ENCODE peak calls at places on chromosomes 16 and 17, in five cellular contexts. One of them, this sample, is unnamed.

GRCh38 chr16:88353691-88354090 is 29.1 kb upstream of the ZNF469 start:
- DNase-seq in brain microvascular endothelial cell: no peak
- DNase-seq in natural killer cell: no peak
- DNase-seq in OCI-LY7: no peak
- DNase-seq in bronchial epithelial cell: no peak
- DNase-seq in this sample: no peak

GRCh38 chr16:69123894-69124293 is 8.5 kb downstream of the CHTF8 start:
- DNase-seq in brain microvascular endothelial cell: peak; percentile 46
- DNase-seq in natural killer cell: peak; percentile 51
- DNase-seq in OCI-LY7: peak; percentile 77
- DNase-seq in bronchial epithelial cell: peak; percentile 59
- DNase-seq in this sample: peak; percentile 58

GRCh38 chr17:64262422-64263260 is at the start of gene TEX2:
- DNase-seq in brain microvascular endothelial cell: no peak
- DNase-seq in natural killer cell: peak; percentile 52
- DNase-seq in OCI-LY7: peak; percentile 53
- DNase-seq in bronchial epithelial cell: no peak
- DNase-seq in this sample: no peak

GRCh38 chr16:79009911-79010310 is 590.6 kb downstream of the MAF start:
- DNase-seq in brain microvascular endothelial cell: no peak
- DNase-seq in natural killer cell: no peak
- DNase-seq in OCI-LY7: no peak
- DNase-seq in bronchial epithelial cell: no peak
- DNase-seq in this sample: no peak

GRCh38 chr16:56608876-56609462 is 585 bp downstream of the MT2A start:
- DNase-seq in brain microvascular endothelial cell: no peak
- DNase-seq in natural killer cell: peak; percentile 18
- DNase-seq in OCI-LY7: no peak
- DNase-seq in bronchial epithelial cell: peak; percentile 7
- DNase-seq in this sample: no peak

GRCh38 chr17:78974635-78975591 is 4.8 kb downstream of the LGALS3BP start:
- DNase-seq in brain microvascular endothelial cell: peak; percentile 68
- DNase-seq in natural killer cell: no peak
- DNase-seq in OCI-LY7: peak; percentile 78
- DNase-seq in bronchial epithelial cell: peak; percentile 77
- DNase-seq in this sample: no peak

GRCh38 chr16:55152875-55153390 is 171.1 kb upstream of the IRX6 start:
- DNase-seq in brain microvascular endothelial cell: no peak
- DNase-seq in natural killer cell: no peak
- DNase-seq in OCI-LY7: no peak
- DNase-seq in bronchial epithelial cell: peak; percentile 17
- DNase-seq in this sample: no peak

GRCh38 chr16:53115047-53115446 is 60.3 kb downstream of the CHD9 start:
- DNase-seq in brain microvascular endothelial cell: no peak
- DNase-seq in natural killer cell: no peak
- DNase-seq in OCI-LY7: no peak
- DNase-seq in bronchial epithelial cell: peak; percentile 62
- DNase-seq in this sample: no peak

GRCh38 chr17:4939554-4939803 is 367 bp downstream of the SLC25A11 start:
- DNase-seq in brain microvascular endothelial cell: no peak
- DNase-seq in natural killer cell: no peak
- DNase-seq in OCI-LY7: no peak
- DNase-seq in bronchial epithelial cell: no peak
- DNase-seq in this sample: no peak

GRCh38 chr17:9115446-9116265 is 94.3 kb downstream of the NTN1 start:
- DNase-seq in brain microvascular endothelial cell: peak; percentile 36
- DNase-seq in natural killer cell: no peak
- DNase-seq in OCI-LY7: no peak
- DNase-seq in bronchial epithelial cell: peak; percentile 32
- DNase-seq in this sample: peak; percentile 57

GRCh38 chr16:69941251-69942098 is 9.7 kb upstream of the CLEC18A start:
- DNase-seq in brain microvascular endothelial cell: no peak
- DNase-seq in natural killer cell: no peak
- DNase-seq in OCI-LY7: no peak
- DNase-seq in bronchial epithelial cell: no peak
- DNase-seq in this sample: no peak

GRCh38 chr17:50681260-50682200 is 26.2 kb downstream of the ANKRD40 start:
- DNase-seq in brain microvascular endothelial cell: peak; percentile 74
- DNase-seq in natural killer cell: no peak
- DNase-seq in OCI-LY7: no peak
- DNase-seq in bronchial epithelial cell: peak; percentile 63
- DNase-seq in this sample: peak; percentile 60

GRCh38 chr16:20894388-20894787 is 5.8 kb downstream of the DCUN1D3 start:
- DNase-seq in brain microvascular endothelial cell: no peak
- DNase-seq in natural killer cell: no peak
- DNase-seq in OCI-LY7: no peak
- DNase-seq in bronchial epithelial cell: no peak
- DNase-seq in this sample: no peak

GRCh38 chr17:14474591-14474990 is 173.7 kb downstream of the HS3ST3B1 start:
- DNase-seq in brain microvascular endothelial cell: no peak
- DNase-seq in natural killer cell: no peak
- DNase-seq in OCI-LY7: no peak
- DNase-seq in bronchial epithelial cell: peak; percentile 20
- DNase-seq in this sample: no peak

GRCh38 chr17:17539591-17539990 is 43.4 kb upstream of the RASD1 start:
- DNase-seq in brain microvascular endothelial cell: no peak
- DNase-seq in natural killer cell: no peak
- DNase-seq in OCI-LY7: no peak
- DNase-seq in bronchial epithelial cell: no peak
- DNase-seq in this sample: no peak

GRCh38 chr17:59425085-59425901 is 93.8 kb downstream of the YPEL2 start:
- DNase-seq in brain microvascular endothelial cell: peak; percentile 63
- DNase-seq in natural killer cell: no peak
- DNase-seq in OCI-LY7: no peak
- DNase-seq in bronchial epithelial cell: no peak
- DNase-seq in this sample: peak; percentile 55

GRCh38 chr17:63476857-63477470 is at the start of gene ACE:
- DNase-seq in brain microvascular endothelial cell: no peak
- DNase-seq in natural killer cell: no peak
- DNase-seq in OCI-LY7: peak; percentile 82
- DNase-seq in bronchial epithelial cell: no peak
- DNase-seq in this sample: peak; percentile 55

GRCh38 chr16:77564791-77565390 is 130.1 kb upstream of the ADAMTS18 start:
- DNase-seq in brain microvascular endothelial cell: peak; percentile 57
- DNase-seq in natural killer cell: no peak
- DNase-seq in OCI-LY7: no peak
- DNase-seq in bronchial epithelial cell: no peak
- DNase-seq in this sample: no peak

GRCh38 chr17:83053021-83053778 is 26.2 kb upstream of the METRNL start:
- DNase-seq in brain microvascular endothelial cell: no peak
- DNase-seq in natural killer cell: peak; percentile 16
- DNase-seq in OCI-LY7: no peak
- DNase-seq in bronchial epithelial cell: no peak
- DNase-seq in this sample: peak; percentile 41

GRCh38 chr17:80829166-80829813 is 162.4 kb upstream of the CHMP6 start:
- DNase-seq in brain microvascular endothelial cell: no peak
- DNase-seq in natural killer cell: no peak
- DNase-seq in OCI-LY7: no peak
- DNase-seq in bronchial epithelial cell: no peak
- DNase-seq in this sample: no peak

GRCh38 chr16:72939247-72939646 is 108.7 kb downstream of the ZFHX3 start:
- DNase-seq in brain microvascular endothelial cell: peak; percentile 70
- DNase-seq in natural killer cell: no peak
- DNase-seq in OCI-LY7: no peak
- DNase-seq in bronchial epithelial cell: peak; percentile 26
- DNase-seq in this sample: no peak

GRCh38 chr17:36641877-36642845 is 40.8 kb downstream of the MRM1 start:
- DNase-seq in brain microvascular endothelial cell: no peak
- DNase-seq in natural killer cell: no peak
- DNase-seq in OCI-LY7: no peak
- DNase-seq in bronchial epithelial cell: no peak
- DNase-seq in this sample: peak; percentile 41

GRCh38 chr16:4909825-4910224 is 27.1 kb downstream of the PPL start:
- DNase-seq in brain microvascular endothelial cell: no peak
- DNase-seq in natural killer cell: no peak
- DNase-seq in OCI-LY7: no peak
- DNase-seq in bronchial epithelial cell: no peak
- DNase-seq in this sample: no peak

GRCh38 chr17:9273334-9274118 is 252.2 kb downstream of the NTN1 start:
- DNase-seq in brain microvascular endothelial cell: no peak
- DNase-seq in natural killer cell: no peak
- DNase-seq in OCI-LY7: no peak
- DNase-seq in bronchial epithelial cell: no peak
- DNase-seq in this sample: no peak

GRCh38 chr16:85915125-85915845 is 16.3 kb downstream of the IRF8 start:
- DNase-seq in brain microvascular endothelial cell: no peak
- DNase-seq in natural killer cell: no peak
- DNase-seq in OCI-LY7: no peak
- DNase-seq in bronchial epithelial cell: no peak
- DNase-seq in this sample: no peak

GRCh38 chr16:85917959-85918358 is 19.0 kb downstream of the IRF8 start:
- DNase-seq in brain microvascular endothelial cell: no peak
- DNase-seq in natural killer cell: no peak
- DNase-seq in OCI-LY7: no peak
- DNase-seq in bronchial epithelial cell: no peak
- DNase-seq in this sample: no peak

GRCh38 chr16:85916141-85916890 is 17.4 kb downstream of the IRF8 start:
- DNase-seq in brain microvascular endothelial cell: no peak
- DNase-seq in natural killer cell: peak; percentile 48
- DNase-seq in OCI-LY7: no peak
- DNase-seq in bronchial epithelial cell: peak; percentile 40
- DNase-seq in this sample: no peak

GRCh38 chr16:85918436-85918835 is 19.5 kb downstream of the IRF8 start:
- DNase-seq in brain microvascular endothelial cell: no peak
- DNase-seq in natural killer cell: no peak
- DNase-seq in OCI-LY7: no peak
- DNase-seq in bronchial epithelial cell: no peak
- DNase-seq in this sample: no peak

GRCh38 chr16:85917012-85917411 is 18.1 kb downstream of the IRF8 start:
- DNase-seq in brain microvascular endothelial cell: no peak
- DNase-seq in natural killer cell: no peak
- DNase-seq in OCI-LY7: no peak
- DNase-seq in bronchial epithelial cell: no peak
- DNase-seq in this sample: no peak
- TF ChIP-seq CTCF in brain microvascular endothelial cell: peak; percentile 29
- TF ChIP-seq CTCF in natural killer cell: no peak
- TF ChIP-seq CTCF in OCI-LY7: peak; percentile 81
- TF ChIP-seq CTCF in bronchial epithelial cell: peak; percentile 24
- TF ChIP-seq CTCF in this sample: no peak

GRCh38 chr16:49603956-49604355 is 230.4 kb downstream of the C16orf78 start:
- DNase-seq in brain microvascular endothelial cell: no peak
- DNase-seq in natural killer cell: no peak
- DNase-seq in OCI-LY7: no peak
- DNase-seq in bronchial epithelial cell: no peak
- DNase-seq in this sample: peak; percentile 35

GRCh38 chr16:49605536-49606241 is 232.1 kb downstream of the C16orf78 start:
- DNase-seq in brain microvascular endothelial cell: no peak
- DNase-seq in natural killer cell: no peak
- DNase-seq in OCI-LY7: no peak
- DNase-seq in bronchial epithelial cell: no peak
- DNase-seq in this sample: no peak

GRCh38 chr16:49602201-49603041 is 228.8 kb downstream of the C16orf78 start:
- DNase-seq in brain microvascular endothelial cell: no peak
- DNase-seq in natural killer cell: no peak
- DNase-seq in OCI-LY7: no peak
- DNase-seq in bronchial epithelial cell: no peak
- DNase-seq in this sample: no peak

GRCh38 chr16:49601541-49601940 is 227.9 kb downstream of the C16orf78 start:
- DNase-seq in brain microvascular endothelial cell: no peak
- DNase-seq in natural killer cell: no peak
- DNase-seq in OCI-LY7: no peak
- DNase-seq in bronchial epithelial cell: no peak
- DNase-seq in this sample: peak; percentile 20

DNA sequence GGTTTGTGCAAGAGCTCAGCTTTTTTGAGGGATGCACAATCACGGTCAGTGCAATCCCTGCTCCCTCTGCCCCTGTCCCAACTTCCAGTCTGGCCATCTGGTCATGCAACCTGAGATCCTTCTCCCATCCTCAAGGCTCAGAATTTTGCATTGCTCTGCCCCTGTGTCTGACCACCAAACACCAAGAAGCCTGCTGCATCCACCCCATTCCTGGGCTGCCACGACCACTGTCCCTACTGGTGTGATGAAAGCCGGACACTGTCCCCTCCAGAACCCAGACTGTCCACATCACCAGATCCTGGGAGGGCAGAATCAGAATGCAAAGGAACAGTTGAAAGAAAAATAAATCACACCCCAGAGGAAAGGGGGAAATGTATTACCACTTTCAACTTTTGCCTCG is 231.0 kb downstream of the C16orf78 start:
- DNase-seq in brain microvascular endothelial cell: no peak
- DNase-seq in natural killer cell: no peak
- DNase-seq in OCI-LY7: no peak
- DNase-seq in bronchial epithelial cell: no peak
- DNase-seq in this sample: peak; percentile 22
- TF ChIP-seq CTCF in brain microvascular endothelial cell: no peak
- TF ChIP-seq CTCF in natural killer cell: no peak
- TF ChIP-seq CTCF in OCI-LY7: no peak
- TF ChIP-seq CTCF in bronchial epithelial cell: no peak
- TF ChIP-seq CTCF in this sample: no peak

DNA sequence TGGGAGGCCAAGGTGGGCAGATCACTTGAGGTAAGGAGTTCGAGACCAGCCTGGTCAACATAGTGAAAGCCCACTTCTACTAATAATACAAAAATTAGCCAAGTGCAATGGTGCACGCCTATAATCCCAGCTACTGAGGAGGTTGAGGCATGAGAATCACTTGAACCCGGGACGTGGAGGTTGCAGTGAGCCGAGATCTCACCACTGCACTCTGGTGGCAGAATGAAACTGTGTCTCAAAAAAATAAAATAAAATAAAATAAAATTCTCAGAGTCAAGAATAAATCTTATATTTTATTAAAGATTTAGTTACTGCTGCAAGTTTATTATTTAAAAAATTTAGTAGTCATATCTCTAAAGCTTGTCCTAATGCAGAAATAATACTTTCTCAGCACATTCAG is 29.7 kb downstream of the ARL4D start:
- DNase-seq in brain microvascular endothelial cell: no peak
- DNase-seq in natural killer cell: no peak
- DNase-seq in OCI-LY7: no peak
- DNase-seq in bronchial epithelial cell: no peak
- DNase-seq in this sample: no peak
- TF ChIP-seq CTCF in brain microvascular endothelial cell: peak; percentile 44
- TF ChIP-seq CTCF in natural killer cell: no peak
- TF ChIP-seq CTCF in OCI-LY7: peak; percentile 55
- TF ChIP-seq CTCF in bronchial epithelial cell: no peak
- TF ChIP-seq CTCF in this sample: no peak

GRCh38 chr16:83068686-83069085 is 441.9 kb downstream of the CDH13 start:
- DNase-seq in brain microvascular endothelial cell: peak; percentile 49
- DNase-seq in natural killer cell: no peak
- DNase-seq in OCI-LY7: no peak
- DNase-seq in bronchial epithelial cell: no peak
- DNase-seq in this sample: no peak
- TF ChIP-seq CTCF in brain microvascular endothelial cell: peak; percentile 45
- TF ChIP-seq CTCF in natural killer cell: no peak
- TF ChIP-seq CTCF in OCI-LY7: peak; percentile 12
- TF ChIP-seq CTCF in bronchial epithelial cell: no peak
- TF ChIP-seq CTCF in this sample: no peak

DNA sequence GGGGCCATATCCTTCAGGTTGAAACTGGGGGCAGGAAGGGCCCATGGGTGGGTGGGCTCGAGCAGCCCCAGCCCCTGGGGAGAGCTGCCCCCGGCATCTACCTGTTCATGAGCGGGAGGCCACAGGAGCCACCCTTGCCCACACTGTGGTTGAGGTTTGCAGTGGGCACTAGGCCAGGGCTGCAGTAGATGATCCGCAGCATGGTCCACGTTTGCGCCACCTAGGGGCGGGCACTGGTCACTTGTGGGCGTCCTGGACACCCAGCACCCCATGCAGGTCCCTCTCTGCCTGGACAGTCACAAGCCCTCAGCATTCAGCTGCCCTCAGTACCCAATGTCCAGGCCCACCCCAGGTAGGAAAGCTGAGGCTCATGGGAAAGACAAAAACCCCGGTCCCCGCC is 1.8 kb upstream of the JMJD8 start:
- DNase-seq in brain microvascular endothelial cell: no peak
- DNase-seq in natural killer cell: no peak
- DNase-seq in OCI-LY7: no peak
- DNase-seq in bronchial epithelial cell: peak; percentile 16
- DNase-seq in this sample: no peak
- TF ChIP-seq CTCF in brain microvascular endothelial cell: peak; percentile 61
- TF ChIP-seq CTCF in natural killer cell: no peak
- TF ChIP-seq CTCF in OCI-LY7: peak; percentile 54
- TF ChIP-seq CTCF in bronchial epithelial cell: peak; percentile 66
- TF ChIP-seq CTCF in this sample: peak; percentile 27

This sample was measured in mesothelial cell of epicardium.